ENCODE peak calls at places on chromosomes 7 and 10, in six cellular contexts. One of them, this sample, is unnamed.

GRCh38 chr10:9228770-9229169 is 1174.3 kb downstream of the GATA3 start:
- DNase-seq in lower leg skin: no peak
- DNase-seq in HEK293T: no peak
- DNase-seq in NCI-H345: no peak
- DNase-seq in endothelial cell: no peak
- DNase-seq in NCI-H2171: no peak
- DNase-seq in this sample: no peak

GRCh38 chr7:95396136-95397032 is at the start of gene PON3:
- DNase-seq in lower leg skin: no peak
- DNase-seq in HEK293T: no peak
- DNase-seq in NCI-H345: peak
- DNase-seq in endothelial cell: peak
- DNase-seq in NCI-H2171: peak
- DNase-seq in this sample: peak

GRCh38 chr7:151838861-151839381 is 38.0 kb downstream of the PRKAG2 start:
- DNase-seq in lower leg skin: no peak
- DNase-seq in HEK293T: no peak
- DNase-seq in NCI-H345: no peak
- DNase-seq in endothelial cell: no peak
- DNase-seq in NCI-H2171: no peak
- DNase-seq in this sample: no peak

GRCh38 chr7:47698386-47698785 is 116.5 kb upstream of the TNS3 start:
- DNase-seq in lower leg skin: no peak
- DNase-seq in HEK293T: no peak
- DNase-seq in NCI-H345: no peak
- DNase-seq in endothelial cell: no peak
- DNase-seq in NCI-H2171: no peak
- DNase-seq in this sample: no peak

GRCh38 chr7:92206672-92207071 is 27.7 kb upstream of the LRRD1 start:
- DNase-seq in lower leg skin: no peak
- DNase-seq in HEK293T: no peak
- DNase-seq in NCI-H345: no peak
- DNase-seq in endothelial cell: no peak
- DNase-seq in NCI-H2171: no peak
- DNase-seq in this sample: no peak

GRCh38 chr7:127822822-127823508 is 171.0 kb downstream of the SND1 start:
- DNase-seq in lower leg skin: no peak
- DNase-seq in HEK293T: no peak
- DNase-seq in NCI-H345: no peak
- DNase-seq in endothelial cell: peak
- DNase-seq in NCI-H2171: no peak
- DNase-seq in this sample: no peak

GRCh38 chr10:60820093-60820769 is 42.0 kb downstream of the CDK1 start:
- DNase-seq in lower leg skin: no peak
- DNase-seq in HEK293T: no peak
- DNase-seq in NCI-H345: no peak
- DNase-seq in endothelial cell: no peak
- DNase-seq in NCI-H2171: no peak
- DNase-seq in this sample: no peak

GRCh38 chr10:125343118-125343752 is 182.9 kb upstream of the CTBP2 start:
- DNase-seq in lower leg skin: no peak
- DNase-seq in HEK293T: peak
- DNase-seq in NCI-H345: no peak
- DNase-seq in endothelial cell: peak
- DNase-seq in NCI-H2171: no peak
- DNase-seq in this sample: no peak

GRCh38 chr10:119263966-119264621 is 56.7 kb downstream of the GRK5 start:
- DNase-seq in lower leg skin: no peak
- DNase-seq in HEK293T: no peak
- DNase-seq in NCI-H345: peak
- DNase-seq in endothelial cell: no peak
- DNase-seq in NCI-H2171: peak
- DNase-seq in this sample: peak

GRCh38 chr7:2809903-2810628 is 34.0 kb downstream of the GNA12 start:
- DNase-seq in lower leg skin: peak
- DNase-seq in HEK293T: no peak
- DNase-seq in NCI-H345: no peak
- DNase-seq in endothelial cell: no peak
- DNase-seq in NCI-H2171: no peak
- DNase-seq in this sample: no peak